ENCODE peak calls at places on chromosome 1, in seven cellular contexts. S is activated T-cell treated with anti-CD3 and anti-CD28 coated beads, Interleukin-2, amount 50 U/mL, for 1 hour; C is PC-3; U is Caki2; J is NCI-H1417 treated with DMSO at 0.1 percent for 48 hours; R is neural crest cell; Z is LHCN-M2. N is an unnamed sample.

GRCh38 chr1:19074361-19074901 is 118.0 kb upstream of the IFFO2 start:
- DNase-seq in J (no peak), Z (no peak), U (no peak), C (no peak), R (no peak), S (peak), N (no peak)

GRCh38 chr1:55053265-55053954 is 14.1 kb downstream of the PCSK9 start:
- DNase-seq in U (no peak), R (no peak), S (no peak), J (no peak), Z (no peak), C (no peak), N (no peak)

GRCh38 chr1:61692155-61692783 is 32.7 kb downstream of the TM2D1 start:
- DNase-seq in J (no peak), C (peak), R (no peak), U (peak), S (no peak), Z (peak), N (peak)

GRCh38 chr1:53134961-53135734 is 7.3 kb downstream of the SLC1A7 start:
- DNase-seq in U (no peak), Z (peak), C (no peak), S (no peak), R (no peak), J (no peak), N (peak)

GRCh38 chr1:44267438-44267837 is 54.2 kb downstream of the DMAP1 start:
- DNase-seq in J (peak), C (no peak), S (no peak), U (no peak), R (no peak), Z (no peak), N (peak)

GRCh38 chr1:42734201-42735035 is 5.6 kb downstream of the CLDN19 start:
- DNase-seq in S (no peak), U (no peak), Z (no peak), C (no peak), J (no peak), R (no peak), N (no peak)

GRCh38 chr1:98046031-98046641 is 125.3 kb upstream of the DPYD start:
- DNase-seq in J (no peak), C (no peak), R (no peak), Z (peak), U (no peak), S (peak), N (no peak)

GRCh38 chr1:203550846-203551245 is 56.9 kb downstream of the OPTC start:
- DNase-seq in J (no peak), S (no peak), R (no peak), U (no peak), C (no peak), Z (no peak), N (no peak)

GRCh38 chr1:56301791-56302190 is 277.6 kb downstream of the PLPP3 start:
- DNase-seq in U (no peak), S (no peak), R (no peak), Z (peak), C (peak), J (no peak), N (no peak)

GRCh38 chr1:194339451-194339850 is 1153.0 kb upstream of the B3GALT2 start:
- DNase-seq in Z (no peak), S (no peak), U (no peak), R (no peak), J (no peak), C (no peak), N (no peak)